ENCODE peak calls at places on chromosomes 5 and 9, in eight cellular contexts. H is heart left ventricle; A is AG04449; K is psoas muscle; W is fibroblast of lung; B is activated CD8-positive, alpha-beta T cell treated with anti-CD3 and anti-CD28 coated beads for 36 hours; D is lower leg skin; M is WERI-Rb-1. O is an unnamed sample.

GRCh38 chr9:80841888-80842287 is 847.5 kb downstream of the TLE1 start:
- DNase-seq in W (no peak), M (no peak), H (no peak), A (no peak), K (no peak), B (no peak), D (no peak), O (no peak)

GRCh38 chr9:115481769-115482168 is 363.8 kb upstream of the TNC start:
- DNase-seq in W (no peak), A (no peak), K (no peak), B (no peak), M (no peak), D (no peak), H (no peak), O (no peak)

GRCh38 chr9:3385871-3386270 is 139.9 kb downstream of the RFX3 start:
- DNase-seq in K (no peak), H (no peak), W (no peak), M (no peak), D (no peak), B (peak), A (no peak), O (no peak)

GRCh38 chr5:134464988-134465855 is 53.5 kb upstream of the CDKN2AIPNL start:
- DNase-seq in B (no peak), M (no peak), K (no peak), A (no peak), D (peak), H (peak), W (no peak), O (no peak)

GRCh38 chr9:79572891-79573696 is 1.3 kb downstream of the TLE4 start:
- DNase-seq in A (no peak), M (peak), B (peak), W (peak), K (peak), D (peak), H (peak), O (peak)

GRCh38 chr5:74432240-74432639 is 208.3 kb downstream of the ENC1 start:
- DNase-seq in D (no peak), H (no peak), B (no peak), K (no peak), A (no peak), M (no peak), W (no peak), O (no peak)

GRCh38 chr5:85732185-85732584 is 885.6 kb upstream of the COX7C start:
- DNase-seq in W (no peak), D (no peak), H (no peak), M (no peak), K (no peak), A (no peak), B (no peak), O (no peak)

GRCh38 chr5:127643607-127644006 is 5.3 kb upstream of the CTXN3 start:
- DNase-seq in H (no peak), A (no peak), D (no peak), M (no peak), W (no peak), B (no peak), K (no peak), O (no peak)

GRCh38 chr5:39691993-39692392 is 267.2 kb upstream of the DAB2 start:
- DNase-seq in H (no peak), K (no peak), A (no peak), M (no peak), B (no peak), W (no peak), D (no peak), O (no peak)

GRCh38 chr9:117000834-117001233 is 313.7 kb downstream of the TRIM32 start:
- DNase-seq in A (no peak), H (no peak), D (no peak), M (no peak), W (no peak), K (no peak), B (no peak), O (no peak)

GRCh38 chr5:42806701-42807262 is 4.9 kb downstream of the SELENOP start:
- DNase-seq in A (no peak), M (no peak), H (no peak), K (no peak), W (no peak), D (no peak), B (no peak), O (no peak)

GRCh38 chr9:21434202-21435014 is 5.8 kb upstream of the IFNA1 start:
- DNase-seq in D (no peak), K (no peak), B (peak), H (no peak), A (peak), W (peak), M (peak), O (peak)
- TF ChIP-seq CTCF in D (no peak), K (peak), B (peak), H (peak), A (peak), W (peak), M (peak), O (peak)

DNA sequence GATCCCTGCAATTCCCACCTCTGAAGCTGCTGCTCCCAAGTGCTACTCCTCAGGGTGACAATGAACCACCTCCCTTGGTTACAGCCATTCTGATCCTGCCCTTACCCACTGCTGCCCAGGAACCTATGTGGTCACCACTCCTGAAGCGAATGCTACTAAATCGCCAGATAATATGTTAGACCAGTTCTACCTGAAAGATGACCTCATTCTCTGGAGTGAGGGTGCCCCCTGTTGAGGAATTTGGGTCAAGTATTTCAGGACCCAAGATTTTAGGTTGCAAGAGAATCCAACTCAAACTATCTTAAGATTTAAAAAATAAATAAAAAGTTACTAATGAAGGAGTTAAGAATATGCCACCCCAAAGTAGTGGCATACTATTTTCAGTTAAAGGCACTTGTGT is 5.8 kb upstream of the SNAPC3 start:
- DNase-seq in D (no peak), K (no peak), B (peak), A (no peak), H (no peak), W (peak), M (peak), O (no peak)
- TF ChIP-seq CTCF in D (no peak), K (peak), B (peak), A (peak), H (peak), W (peak), M (peak), O (peak)

GRCh38 chr9:91744114-91744513 is 205.9 kb downstream of the ROR2 start:
- DNase-seq in A (no peak), H (no peak), M (no peak), D (no peak), W (no peak), B (no peak), K (no peak), O (no peak)

GRCh38 chr9:91736311-91736710 is 213.7 kb downstream of the ROR2 start:
- DNase-seq in H (no peak), A (no peak), M (peak), K (no peak), W (no peak), D (peak), B (no peak), O (no peak)

GRCh38 chr9:91736898-91737601 is 213.0 kb downstream of the ROR2 start:
- DNase-seq in W (no peak), A (no peak), D (peak), H (no peak), K (no peak), M (peak), B (no peak), O (no peak)

GRCh38 chr9:91741529-91741928 is 208.5 kb downstream of the ROR2 start:
- DNase-seq in D (no peak), W (peak), B (no peak), M (no peak), K (no peak), A (peak), H (no peak), O (no peak)

GRCh38 chr9:91740713-91741112 is 209.3 kb downstream of the ROR2 start:
- DNase-seq in M (no peak), W (peak), B (no peak), D (no peak), A (peak), K (no peak), H (peak), O (no peak)
- TF ChIP-seq CTCF in M (peak), W (peak), B (no peak), D (no peak), A (peak), K (no peak), H (peak), O (peak)

DNA sequence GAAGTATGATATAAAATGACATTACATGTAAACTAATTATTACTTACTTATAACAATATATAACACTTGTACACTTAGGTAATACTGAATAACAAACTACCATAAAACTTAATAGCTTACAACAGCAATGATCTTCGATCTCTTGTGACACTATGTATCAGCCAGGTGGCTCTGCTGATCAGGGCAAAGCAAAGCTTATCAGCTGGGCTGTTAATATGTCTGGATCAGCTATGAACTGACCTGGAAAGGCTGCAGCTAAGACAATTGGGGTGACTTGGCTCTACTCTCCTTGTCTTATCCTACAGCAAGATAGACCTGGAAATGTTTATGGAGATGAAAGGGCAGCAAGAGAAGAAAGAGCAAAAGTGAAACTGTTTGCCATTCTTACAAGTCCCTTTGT is 511.3 kb downstream of the TLR4 start:
- DNase-seq in A (no peak), M (peak), K (no peak), B (no peak), H (no peak), W (no peak), D (no peak), O (no peak)
- TF ChIP-seq CTCF in A (no peak), M (peak), K (no peak), B (no peak), H (no peak), W (no peak), D (no peak), O (no peak)

GRCh38 chr9:135083241-135083810 is 4.1 kb upstream of the OLFM1 start:
- DNase-seq in K (no peak), B (no peak), D (no peak), H (no peak), W (no peak), A (no peak), M (peak), O (no peak)

GRCh38 chr9:135083831-135084230 is 3.6 kb upstream of the OLFM1 start:
- DNase-seq in M (peak), B (no peak), K (no peak), H (no peak), W (no peak), A (no peak), D (no peak), O (no peak)

GRCh38 chr9:135081731-135082130 is 5.7 kb upstream of the OLFM1 start:
- DNase-seq in A (no peak), B (no peak), M (no peak), W (no peak), D (peak), K (no peak), H (no peak), O (no peak)

GRCh38 chr9:135081264-135081660 is 6.2 kb upstream of the OLFM1 start:
- DNase-seq in W (no peak), A (no peak), B (no peak), D (peak), H (no peak), M (no peak), K (no peak), O (no peak)

DNA sequence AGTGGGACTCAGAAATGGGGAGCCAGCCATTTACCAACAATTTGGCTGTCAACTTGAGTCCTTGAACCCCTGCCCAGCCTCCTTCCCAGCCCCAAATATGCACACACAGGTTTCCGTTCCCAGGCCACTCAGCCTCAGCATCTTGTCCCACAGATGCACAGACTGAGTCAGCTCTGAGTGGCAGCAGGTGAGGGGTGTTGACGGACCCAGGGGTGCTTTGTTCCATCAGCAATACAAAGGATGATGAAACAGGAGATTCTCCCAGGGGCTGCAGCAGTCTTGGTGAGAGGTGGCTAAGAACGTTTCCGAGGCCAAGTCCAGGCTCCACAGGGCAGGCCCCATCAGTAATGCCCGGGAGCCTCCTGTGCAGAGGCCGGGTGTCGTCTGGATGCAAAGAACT is 4.9 kb upstream of the OLFM1 start:
- DNase-seq in D (peak), W (no peak), H (no peak), A (no peak), M (no peak), B (no peak), K (no peak), O (no peak)
- TF ChIP-seq CTCF in D (no peak), W (no peak), H (no peak), A (no peak), M (no peak), B (no peak), K (no peak), O (no peak)

GRCh38 chr5:9387879-9388278 is 158.0 kb downstream of the SEMA5A start:
- DNase-seq in M (no peak), W (no peak), A (no peak), K (no peak), D (no peak), B (no peak), H (no peak), O (no peak)
- TF ChIP-seq CTCF in M (no peak), W (no peak), A (no peak), K (no peak), D (no peak), B (no peak), H (no peak), O (no peak)

GRCh38 chr5:180153991-180154390 is 55.0 kb downstream of the RASGEF1C start:
- DNase-seq in B (no peak), K (no peak), M (no peak), H (no peak), W (no peak), A (no peak), D (peak), O (no peak)

GRCh38 chr5:180157866-180158265 is 51.1 kb downstream of the RASGEF1C start:
- DNase-seq in B (no peak), M (no peak), W (no peak), K (no peak), D (no peak), A (no peak), H (no peak), O (no peak)

GRCh38 chr5:180155331-180155881 is 53.6 kb downstream of the RASGEF1C start:
- DNase-seq in K (no peak), D (peak), M (peak), W (no peak), H (no peak), A (no peak), B (no peak), O (no peak)

GRCh38 chr5:180154821-180155220 is 54.2 kb downstream of the RASGEF1C start:
- DNase-seq in D (peak), M (no peak), H (no peak), A (no peak), W (no peak), B (no peak), K (no peak), O (no peak)

GRCh38 chr5:180156141-180156540 is 52.9 kb downstream of the RASGEF1C start:
- DNase-seq in A (no peak), B (no peak), W (no peak), K (no peak), D (peak), M (peak), H (no peak), O (no peak)
- TF ChIP-seq CTCF in A (no peak), B (no peak), W (no peak), K (no peak), D (no peak), M (peak), H (no peak), O (no peak)

DNA sequence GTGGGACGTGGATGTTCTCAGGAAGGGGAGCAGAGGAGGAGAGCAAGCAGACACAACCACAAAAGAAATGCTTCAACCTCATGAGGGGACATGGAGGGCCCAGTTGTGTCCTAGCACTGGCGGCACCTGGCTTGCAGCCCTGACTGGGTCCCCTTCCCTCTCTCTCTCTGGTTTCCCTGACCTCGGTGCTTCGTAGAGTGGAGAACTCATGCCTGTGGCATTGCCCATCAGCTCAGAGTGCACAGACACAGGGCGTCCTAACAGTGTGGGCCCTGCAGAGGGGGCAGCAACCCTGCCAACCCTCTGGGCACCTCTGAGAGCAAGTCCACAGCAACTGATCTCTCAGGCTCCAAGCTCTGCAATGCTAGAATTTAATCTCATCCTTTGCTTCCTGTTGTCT is 140.6 kb downstream of the BARX1 start:
- DNase-seq in A (no peak), M (no peak), D (no peak), B (no peak), H (no peak), K (no peak), W (no peak), O (no peak)
- TF ChIP-seq CTCF in A (no peak), M (peak), D (no peak), B (no peak), H (no peak), K (peak), W (peak), O (peak)

GRCh38 chr5:131608597-131608996 is 26.4 kb downstream of the RAPGEF6 start:
- DNase-seq in M (no peak), H (no peak), K (no peak), W (no peak), D (no peak), A (no peak), B (no peak), O (no peak)

GRCh38 chr5:131607903-131608540 is 27.0 kb downstream of the RAPGEF6 start:
- DNase-seq in B (no peak), A (no peak), H (no peak), W (no peak), M (no peak), K (no peak), D (no peak), O (no peak)

GRCh38 chr5:131611064-131611381 is 24.0 kb downstream of the RAPGEF6 start:
- DNase-seq in H (no peak), D (no peak), W (no peak), A (no peak), B (no peak), K (no peak), M (no peak), O (no peak)

GRCh38 chr5:131609774-131610173 is 25.3 kb downstream of the RAPGEF6 start:
- DNase-seq in A (peak), H (no peak), W (no peak), D (no peak), M (no peak), B (no peak), K (no peak), O (no peak)

GRCh38 chr5:131610198-131611063 is 24.6 kb downstream of the RAPGEF6 start:
- DNase-seq in H (no peak), A (peak), B (no peak), D (no peak), K (no peak), W (peak), M (no peak), O (no peak)
- TF ChIP-seq CTCF in H (no peak), A (no peak), B (no peak), D (no peak), K (no peak), W (no peak), M (no peak), O (no peak)

DNA sequence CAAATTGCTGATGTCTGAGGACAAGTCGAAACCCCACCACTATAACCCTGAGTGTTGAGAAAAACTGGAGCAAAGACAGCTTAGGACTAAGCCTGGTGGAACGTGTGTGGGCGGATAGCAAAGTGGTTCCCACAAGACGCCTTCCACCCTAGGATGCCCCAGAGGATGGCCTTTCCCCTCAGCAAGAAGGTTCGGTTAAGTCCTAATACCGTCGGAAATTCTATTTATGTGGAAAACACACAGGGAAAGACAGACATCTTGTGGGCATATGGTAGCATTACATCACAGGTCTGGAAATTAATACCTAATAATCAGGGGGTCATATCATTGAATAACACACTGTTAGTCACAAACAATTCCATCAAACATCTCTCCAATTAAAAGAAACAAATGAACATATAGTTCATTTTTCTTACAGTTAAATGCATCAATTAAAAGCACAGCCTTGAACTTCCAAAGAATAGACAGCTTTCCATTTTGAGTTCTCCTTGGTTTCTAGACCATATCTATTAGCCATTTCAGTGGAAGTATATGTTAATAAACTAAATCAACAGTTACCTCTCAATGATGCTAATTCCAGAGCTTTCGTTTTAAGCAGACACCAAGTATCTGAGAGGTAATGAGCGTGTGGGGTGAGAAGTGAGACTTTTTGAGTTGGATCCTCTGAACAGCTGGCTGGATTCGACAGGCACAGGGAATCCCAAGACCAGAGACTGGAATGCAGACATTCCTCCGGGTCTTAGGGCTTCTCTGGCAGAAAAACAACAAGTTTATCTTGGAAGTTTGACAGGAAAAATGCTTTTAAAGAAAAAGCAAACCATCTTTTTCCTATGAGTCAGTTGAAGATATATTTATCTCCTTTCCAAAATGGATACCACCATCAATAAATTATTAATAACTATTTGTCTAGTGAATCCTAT is 2.9 kb upstream of the ICE1 start:
- DNase-seq in W (peak), H (peak), B (peak), D (no peak), A (peak), M (peak), K (no peak), O (no peak)
- TF ChIP-seq CTCF in W (peak), H (peak), B (peak), D (peak), A (peak), M (peak), K (peak), O (peak)

O was measured in neural crest cell.